ENCODE peak calls at places on chromosomes 3 and 15, in ten cellular contexts. S, A, D, C, T, N, V, W, U and G are unnamed samples.
A peak's percentile ranks its signal among the peaks of the same experiment; 100 is the strongest.

GRCh38 chr15:34047893-34048775 is 9.1 kb upstream of the AVEN start:
- DNase-seq in S (no peak), A (peak; percentile 85), D (no peak), C (peak; percentile 63), T (no peak), N (no peak), V (no peak), W (no peak), U (no peak), G (peak; percentile 75)

GRCh38 chr3:141308588-141309218 is 59.6 kb upstream of the ZBTB38 start:
- DNase-seq in S (peak; percentile 80), A (no peak), D (peak; percentile 33), C (peak; percentile 39), T (no peak), N (peak; percentile 69), V (peak; percentile 42), W (no peak), U (no peak), G (peak; percentile 64)

GRCh38 chr3:147422226-147422933 is 13.2 kb downstream of the ZIC1 start:
- DNase-seq in S (no peak), A (no peak), D (no peak), C (peak; percentile 5), T (no peak), N (no peak), V (no peak), W (no peak), U (no peak), G (no peak)

GRCh38 chr3:188468672-188469071 is 314.7 kb downstream of the LPP start:
- DNase-seq in S (no peak), A (peak; percentile 57), D (no peak), C (no peak), T (no peak), N (no peak), V (peak; percentile 10), W (peak; percentile 27), U (peak; percentile 93), G (no peak)

GRCh38 chr3:195221015-195221853 is 49.7 kb downstream of the XXYLT1 start:
- DNase-seq in S (peak; percentile 66), A (no peak), D (peak; percentile 46), C (no peak), T (no peak), N (no peak), V (peak; percentile 46), W (peak; percentile 40), U (peak; percentile 90), G (no peak)

GRCh38 chr3:145134738-145135137 is 1026.2 kb downstream of the PLOD2 start:
- DNase-seq in S (no peak), A (no peak), D (no peak), C (no peak), T (no peak), N (no peak), V (no peak), W (no peak), U (no peak), G (no peak)

GRCh38 chr15:88954431-88955277 is 41.5 kb upstream of the MFGE8 start:
- DNase-seq in S (no peak), A (no peak), D (no peak), C (peak; percentile 24), T (no peak), N (no peak), V (peak; percentile 62), W (peak; percentile 76), U (no peak), G (peak; percentile 90)

GRCh38 chr15:31336943-31337295 is 10.3 kb downstream of the KLF13 start:
- DNase-seq in S (no peak), A (peak; percentile 31), D (no peak), C (no peak), T (no peak), N (no peak), V (no peak), W (peak; percentile 31), U (no peak), G (no peak)

GRCh38 chr3:8223766-8224165 is 277.9 kb upstream of the LMCD1 start:
- DNase-seq in S (no peak), A (peak; percentile 11), D (peak; percentile 59), C (peak; percentile 27), T (no peak), N (no peak), V (no peak), W (peak; percentile 27), U (no peak), G (peak; percentile 54)

GRCh38 chr3:23612296-23612891 is 193.4 kb upstream of the UBE2E1 start:
- DNase-seq in S (no peak), A (peak; percentile 42), D (no peak), C (peak; percentile 40), T (no peak), N (no peak), V (no peak), W (peak; percentile 37), U (no peak), G (peak; percentile 41)

GRCh38 chr15:83504365-83504764 is 57.2 kb downstream of the SH3GL3 start:
- DNase-seq in S (no peak), A (no peak), D (no peak), C (no peak), T (no peak), N (no peak), V (no peak), W (no peak), U (no peak), G (peak; percentile 10)

GRCh38 chr3:195616681-195617080 is 32.9 kb upstream of the APOD start:
- DNase-seq in S (no peak), A (no peak), D (no peak), C (no peak), T (no peak), N (no peak), V (no peak), W (no peak), U (no peak), G (no peak)

GRCh38 chr15:77414781-77415442 is 5.0 kb downstream of the PEAK1 start:
- DNase-seq in S (no peak), A (no peak), D (no peak), C (no peak), T (no peak), N (no peak), V (no peak), W (no peak), U (no peak), G (no peak)

GRCh38 chr3:41026394-41027177 is 172.7 kb upstream of the CTNNB1 start:
- DNase-seq in S (no peak), A (peak; percentile 58), D (peak; percentile 70), C (peak; percentile 99), T (no peak), N (peak; percentile 49), V (peak; percentile 53), W (peak; percentile 82), U (peak; percentile 82), G (peak; percentile 62)

GRCh38 chr15:69414702-69415161 is 583 bp downstream of the KIF23 start:
- DNase-seq in S (no peak), A (peak; percentile 91), D (no peak), C (peak; percentile 92), T (no peak), N (peak; percentile 61), V (peak; percentile 23), W (no peak), U (no peak), G (peak; percentile 95)

GRCh38 chr3:51977449-51978142 is 2.7 kb downstream of the ABHD14A start:
- DNase-seq in S (no peak), A (no peak), D (no peak), C (no peak), T (no peak), N (no peak), V (no peak), W (no peak), U (no peak), G (no peak)

GRCh38 chr3:51974277-51974962 is 444 bp upstream of the ABHD14A start:
- DNase-seq in S (peak; percentile 74), A (no peak), D (peak; percentile 62), C (no peak), T (no peak), N (peak; percentile 69), V (peak; percentile 50), W (peak; percentile 56), U (no peak), G (no peak)

GRCh38 chr3:51974963-51975856 is at the start of gene ABHD14A:
- DNase-seq in S (peak; percentile 90), A (peak; percentile 36), D (peak; percentile 92), C (no peak), T (no peak), N (peak; percentile 83), V (peak; percentile 81), W (peak; percentile 85), U (peak; percentile 91), G (peak; percentile 78)

GRCh38 chr3:51978143-51978502 is 3.3 kb downstream of the ABHD14A start:
- DNase-seq in S (no peak), A (no peak), D (no peak), C (no peak), T (no peak), N (no peak), V (no peak), W (no peak), U (no peak), G (no peak)

GRCh38 chr3:51975857-51976549 is 1.1 kb downstream of the ABHD14A start:
- DNase-seq in S (peak; percentile 88), A (peak; percentile 56), D (peak; percentile 89), C (peak; percentile 36), T (no peak), N (peak; percentile 87), V (peak; percentile 76), W (peak; percentile 81), U (peak; percentile 91), G (peak; percentile 76)
- H3K27ac ChIP-seq in S (peak overlapping the region; percentile 93), A (no peak overlapping the region), D (peak overlapping the region; percentile 90), C (no peak overlapping the region), T (peak overlapping the region; percentile 96), N (peak overlapping the region; percentile 97), V (peak overlapping the region; percentile 96), W (no peak overlapping the region), U (peak overlapping the region; percentile 88), G (no peak overlapping the region)

GRCh38 chr3:184357248-184358139 is 3.9 kb downstream of the CLCN2 start:
- DNase-seq in S (no peak), A (no peak), D (no peak), C (no peak), T (no peak), N (no peak), V (no peak), W (no peak), U (no peak), G (no peak)
- H3K36me3 ChIP-seq in S (no peaks in the 10 kb centered on the region), A (no peaks in the 10 kb centered on the region), D (no peaks in the 10 kb centered on the region), C (no peaks in the 10 kb centered on the region), T (no peaks in the 10 kb centered on the region), N (peaks cover 10% of the 10 kb centered on the region), V (peaks cover 11% of the 10 kb centered on the region), W (peaks cover 2% of the 10 kb centered on the region), U (peaks cover 9% of the 10 kb centered on the region), G (peaks cover 10% of the 10 kb centered on the region)

GRCh38 chr15:49876401-49877038 is 242.5 kb downstream of the ATP8B4 start:
- DNase-seq in S (no peak), A (no peak), D (no peak), C (no peak), T (no peak), N (no peak), V (no peak), W (peak; percentile 33), U (no peak), G (peak; percentile 38)
- TF ChIP-seq CTCF in S (peak; percentile 42), A (no peak), D (no peak), C (peak; percentile 20), T (peak; percentile 29), N (peak; percentile 40), V (peak; percentile 38), W (peak; percentile 51), U (no peak), G (peak; percentile 25)

GRCh38 chr3:20682573-20682972 is 496.6 kb upstream of the SGO1 start:
- DNase-seq in S (no peak), A (peak; percentile 90), D (no peak), C (peak; percentile 52), T (no peak), N (no peak), V (no peak), W (no peak), U (no peak), G (no peak)

GRCh38 chr3:20680990-20681628 is 495.1 kb upstream of the SGO1 start:
- DNase-seq in S (no peak), A (peak; percentile 49), D (no peak), C (no peak), T (no peak), N (no peak), V (no peak), W (no peak), U (no peak), G (no peak)

GRCh38 chr3:20683912-20684311 is 497.9 kb upstream of the SGO1 start:
- DNase-seq in S (no peak), A (peak; percentile 91), D (no peak), C (peak; percentile 74), T (no peak), N (no peak), V (no peak), W (peak; percentile 26), U (peak; percentile 60), G (no peak)
- H3K27ac ChIP-seq in S (no peak overlapping the region), A (peak overlapping the region; percentile 85), D (peak overlapping the region; percentile 58), C (peak overlapping the region; percentile 25), T (no peak overlapping the region), N (no peak overlapping the region), V (peak overlapping the region; percentile 55), W (no peak overlapping the region), U (no peak overlapping the region), G (no peak overlapping the region)